ENCODE peak calls at places on chromosomes 1 and 21, in four cellular contexts. Y, G, A and W are unnamed samples.

GRCh38 chr1:231550448-231550781 is 21.9 kb downstream of the TSNAX start:
- ATAC-seq in Y (no peak), G (peak), A (peak), W (no peak)

GRCh38 chr1:94803517-94804441 is 16.4 kb upstream of the SLC44A3 start:
- ATAC-seq in Y (peak), G (no peak), A (no peak), W (peak)

GRCh38 chr1:33828654-33829053 is 35.2 kb upstream of the HMGB4 start:
- ATAC-seq in Y (no peak), G (no peak), A (no peak), W (no peak)

GRCh38 chr1:76862447-76862846 is 4.8 kb upstream of the ST6GALNAC5 start:
- ATAC-seq in Y (no peak), G (no peak), A (no peak), W (no peak)

GRCh38 chr1:12180903-12181302 is 14.1 kb downstream of the TNFRSF1B start:
- ATAC-seq in Y (no peak), G (no peak), A (peak), W (no peak)

GRCh38 chr1:168939947-168940223 is 166.6 kb upstream of the ATP1B1 start:
- ATAC-seq in Y (no peak), G (no peak), A (no peak), W (no peak)

GRCh38 chr1:11520531-11521233 is 41.7 kb downstream of the DISP3 start:
- ATAC-seq in Y (no peak), G (no peak), A (no peak), W (peak)

GRCh38 chr1:113199718-113200455 is 126.9 kb downstream of the LRIG2 start:
- ATAC-seq in Y (peak), G (no peak), A (peak), W (no peak)

GRCh38 chr1:61125263-61125662 is 42.9 kb downstream of the NFIA start:
- ATAC-seq in Y (no peak), G (no peak), A (no peak), W (no peak)

GRCh38 chr1:64754166-64754565 is 9.3 kb downstream of the RAVER2 start:
- ATAC-seq in Y (no peak), G (no peak), A (no peak), W (no peak)

GRCh38 chr21:31317688-31318087 is 26.4 kb downstream of the TIAM1 start:
- ATAC-seq in Y (no peak), G (no peak), A (no peak), W (no peak)

GRCh38 chr1:16138772-16139221 is 17.1 kb downstream of the EPHA2 start:
- ATAC-seq in Y (no peak), G (peak), A (no peak), W (peak)

GRCh38 chr1:5465281-5465680 is 526.9 kb downstream of the NPHP4 start:
- ATAC-seq in Y (no peak), G (no peak), A (no peak), W (no peak)

GRCh38 chr1:64980745-64981601 is 14.6 kb upstream of the JAK1 start:
- ATAC-seq in Y (no peak), G (no peak), A (no peak), W (no peak)

GRCh38 chr1:26602378-26602959 is 72.9 kb downstream of the RPS6KA1 start:
- ATAC-seq in Y (peak), G (no peak), A (peak), W (no peak)

GRCh38 chr1:24047101-24047459 is 64.9 kb downstream of the MYOM3 start:
- ATAC-seq in Y (peak), G (peak), A (peak), W (peak)

GRCh38 chr1:91054780-91055481 is 33.1 kb upstream of the ZNF644 start:
- ATAC-seq in Y (no peak), G (no peak), A (no peak), W (no peak)

DNA sequence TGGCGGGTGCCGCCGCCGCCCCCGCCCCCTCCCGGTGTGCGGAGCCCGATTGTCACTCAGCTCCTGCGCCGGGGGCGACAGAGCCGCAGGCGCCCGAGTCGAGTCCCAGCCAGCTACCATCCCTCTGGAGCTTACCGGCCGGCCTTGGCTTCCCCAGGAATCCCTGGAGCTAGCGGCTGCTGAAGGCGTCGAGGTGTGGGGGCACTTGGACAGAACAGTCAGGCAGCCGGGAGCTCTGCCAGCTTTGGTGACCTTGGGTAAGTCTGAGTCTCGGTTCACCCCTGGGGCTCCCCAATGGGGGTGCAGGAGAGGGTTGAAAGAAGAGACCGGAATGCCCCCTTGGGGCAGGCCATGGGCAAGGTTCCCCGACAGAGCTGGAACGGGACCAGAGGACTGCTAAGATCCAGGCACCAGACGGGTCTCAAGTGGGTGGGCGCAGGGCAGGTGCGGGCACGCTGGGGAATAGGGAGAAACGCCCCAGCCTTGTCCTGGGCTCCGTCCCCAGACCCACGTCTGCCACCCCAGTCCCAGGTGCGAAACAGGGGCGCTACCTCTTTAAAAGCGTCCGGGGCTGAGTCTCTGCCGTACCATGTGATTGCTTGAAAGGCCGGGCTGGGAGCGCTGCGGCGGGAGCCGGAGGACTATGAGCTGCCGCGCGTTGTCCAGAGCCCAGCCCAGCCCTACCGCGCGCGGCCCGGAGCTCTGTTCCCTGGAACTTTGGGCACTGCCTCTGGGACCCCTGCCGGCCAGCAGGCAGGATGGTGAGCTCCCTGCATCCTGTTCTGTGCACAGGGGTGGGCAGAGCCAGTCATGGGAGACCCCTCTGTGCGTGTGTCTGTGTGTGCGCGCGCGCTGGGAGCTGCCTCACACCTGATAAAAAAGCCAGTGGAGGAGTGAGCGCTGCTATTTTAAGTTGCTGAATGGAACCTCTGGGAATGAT is at the start of gene ADORA1:
- ATAC-seq in Y (peak), G (peak), A (peak), W (peak)
- H3K4me3 ChIP-seq in Y (peak), G (peak), A (no peak), W (peak)

GRCh38 chr1:221714227-221715116 is 27.4 kb downstream of the DUSP10 start:
- ATAC-seq in Y (no peak), G (no peak), A (peak), W (no peak)

GRCh38 chr1:221712198-221712684 is 29.6 kb downstream of the DUSP10 start:
- ATAC-seq in Y (peak), G (peak), A (peak), W (no peak)

GRCh38 chr1:221711642-221712041 is 30.2 kb downstream of the DUSP10 start:
- ATAC-seq in Y (no peak), G (no peak), A (no peak), W (no peak)

GRCh38 chr1:221711156-221711577 is 30.7 kb downstream of the DUSP10 start:
- ATAC-seq in Y (no peak), G (no peak), A (no peak), W (no peak)

GRCh38 chr1:221712776-221713431 is 29.0 kb downstream of the DUSP10 start:
- ATAC-seq in Y (no peak), G (peak), A (no peak), W (no peak)
- TF ChIP-seq EP300 in Y (no peak), G (no peak), A (no peak), W (no peak)

GRCh38 chr1:151728151-151728711 is 6.9 kb downstream of the RIIAD1 start:
- ATAC-seq in Y (peak), G (peak), A (no peak), W (peak)
- H3K4me3 ChIP-seq in Y (no peak), G (no peak), A (no peak), W (peak)

DNA sequence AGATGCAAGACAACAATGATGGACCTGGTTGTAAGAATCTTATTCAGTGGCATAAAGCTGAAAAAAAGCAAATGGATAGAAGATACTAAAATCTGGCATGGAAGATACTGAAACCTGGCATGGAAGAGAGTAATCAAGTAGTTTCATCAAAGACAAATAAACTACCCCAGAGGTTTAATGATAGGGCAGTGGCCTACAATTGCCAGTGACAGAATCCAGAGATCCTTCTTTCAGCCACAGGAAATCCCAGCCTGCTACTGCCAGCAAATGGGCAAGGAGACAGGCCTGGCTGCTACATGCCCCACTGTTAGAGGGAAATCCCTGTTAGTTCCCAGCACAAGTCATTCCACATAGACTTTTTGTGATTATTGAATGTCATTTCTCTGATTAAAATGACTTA is 409.4 kb downstream of the VAV3 start:
- ATAC-seq in Y (no peak), G (no peak), A (no peak), W (no peak)
- TF ChIP-seq EP300 in Y (no peak), G (no peak), A (no peak), W (no peak)

GRCh38 chr1:221739677-221740025 is 2.2 kb downstream of the DUSP10 start:
- ATAC-seq in Y (no peak), G (no peak), A (no peak), W (no peak)

GRCh38 chr1:221739018-221739676 is 2.7 kb downstream of the DUSP10 start:
- ATAC-seq in Y (no peak), G (no peak), A (no peak), W (no peak)

GRCh38 chr1:221740941-221741363 is 937 bp downstream of the DUSP10 start:
- ATAC-seq in Y (no peak), G (no peak), A (no peak), W (no peak)

GRCh38 chr1:221741364-221741970 is 422 bp downstream of the DUSP10 start:
- ATAC-seq in Y (peak), G (peak), A (peak), W (peak)

DNA sequence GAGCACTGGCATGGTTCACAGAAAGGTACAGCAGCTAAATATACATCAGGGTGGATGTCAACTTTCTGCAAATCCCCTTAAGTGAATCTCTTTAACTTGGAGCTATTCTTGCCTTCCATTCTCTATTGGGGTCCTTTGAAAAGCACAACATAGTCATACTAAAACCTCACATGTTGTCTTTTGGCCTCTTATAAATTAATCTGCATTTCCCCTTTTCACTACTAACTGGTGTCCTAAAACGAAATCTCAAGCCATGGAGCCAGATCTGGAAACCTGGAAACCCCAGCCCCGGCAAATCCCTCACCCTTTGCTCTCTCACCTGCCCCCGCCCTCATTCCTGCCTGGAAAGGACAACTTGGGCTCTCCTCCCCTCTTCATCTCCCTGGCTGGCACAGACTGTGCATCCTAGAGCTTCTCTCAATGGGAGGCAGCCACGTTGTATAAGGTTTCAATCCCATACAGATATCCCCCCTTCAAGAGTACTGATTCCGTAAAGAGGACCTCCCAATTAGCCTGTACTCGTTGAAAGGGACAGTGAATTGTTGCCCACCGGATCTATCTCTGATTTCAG is 1.5 kb downstream of the DUSP10 start:
- ATAC-seq in Y (no peak), G (no peak), A (no peak), W (no peak)
- H3K4me3 ChIP-seq in Y (peak), G (peak), A (peak), W (peak)

DNA sequence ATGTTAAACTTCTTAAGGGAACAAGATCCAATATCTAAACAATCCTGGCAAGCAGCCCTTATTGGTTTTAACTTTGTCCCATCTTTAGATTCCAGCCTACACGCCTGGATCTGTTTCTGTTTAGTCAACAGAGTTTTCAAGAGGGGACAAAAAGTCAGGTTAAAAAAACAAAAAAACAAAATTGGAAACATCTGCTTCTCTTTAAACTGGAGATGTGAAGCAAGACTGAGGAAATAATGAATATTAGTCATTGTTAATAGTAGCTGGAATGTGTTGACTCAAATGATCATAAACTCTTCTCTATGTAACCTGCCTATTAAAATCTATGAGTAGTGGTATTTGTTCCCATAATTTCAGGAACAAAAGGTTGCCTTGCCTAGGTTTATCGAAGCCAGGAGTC is 55.0 kb downstream of the NID1 start:
- ATAC-seq in Y (peak), G (no peak), A (no peak), W (peak)
- TF ChIP-seq EP300 in Y (no peak), G (no peak), A (no peak), W (no peak)